ENCODE peak calls at places on chromosome 11, in four cellular contexts. J is mesenchymal stem cell, C is neuronal stem cell, X is IMR-90. M is an unnamed sample.

GRCh38 chr11:2931771-2932738 is 2.8 kb upstream of the PHLDA2 start:
- DNase-seq in J (no peak), C (no peak), X (no peak), M (no peak)

GRCh38 chr11:57779275-57779674 is 17.7 kb downstream of the CTNND1 start:
- DNase-seq in J (peak; percentile 63), C (no peak), X (peak; percentile 63), M (peak; percentile 91)

GRCh38 chr11:27726981-27727380 is 26.7 kb upstream of the BDNF start:
- DNase-seq in J (no peak), C (no peak), X (no peak), M (no peak)

GRCh38 chr11:119888119-119888518 is 159.1 kb upstream of the NECTIN1 start:
- DNase-seq in J (no peak), C (no peak), X (no peak), M (no peak)

GRCh38 chr11:23540101-23540561 is 679.9 kb upstream of the CCDC179 start:
- DNase-seq in J (peak; percentile 53), C (peak; percentile 57), X (peak; percentile 53), M (no peak)

GRCh38 chr11:84558085-84558905 is 1068.8 kb downstream of the DLG2 start:
- DNase-seq in J (peak; percentile 48), C (peak; percentile 24), X (peak; percentile 53), M (peak; percentile 25)

GRCh38 chr11:2390871-2391662 is 9.5 kb upstream of the TSSC4 start:
- DNase-seq in J (peak; percentile 52), C (no peak), X (peak; percentile 78), M (peak; percentile 13)

GRCh38 chr11:131121934-131122333 is 205.7 kb upstream of the SNX19 start:
- DNase-seq in J (no peak), C (no peak), X (no peak), M (no peak)

GRCh38 chr11:67351275-67352005 is 1.9 kb downstream of the POLD4 start:
- DNase-seq in J (peak; percentile 80), C (no peak), X (peak; percentile 80), M (peak; percentile 95)

GRCh38 chr11:117927926-117928325 is 1.3 kb downstream of the TMPRSS13 start:
- DNase-seq in J (no peak), C (no peak), X (no peak), M (no peak)

GRCh38 chr11:117930208-117930570 is 987 bp upstream of the TMPRSS13 start:
- DNase-seq in J (no peak), C (no peak), X (no peak), M (peak; percentile 37)

GRCh38 chr11:117929568-117930207 is 486 bp upstream of the TMPRSS13 start:
- DNase-seq in J (no peak), C (no peak), X (no peak), M (no peak)

GRCh38 chr11:117930668-117931330 is 1.6 kb upstream of the TMPRSS13 start:
- DNase-seq in J (no peak), C (no peak), X (no peak), M (no peak)

DNA sequence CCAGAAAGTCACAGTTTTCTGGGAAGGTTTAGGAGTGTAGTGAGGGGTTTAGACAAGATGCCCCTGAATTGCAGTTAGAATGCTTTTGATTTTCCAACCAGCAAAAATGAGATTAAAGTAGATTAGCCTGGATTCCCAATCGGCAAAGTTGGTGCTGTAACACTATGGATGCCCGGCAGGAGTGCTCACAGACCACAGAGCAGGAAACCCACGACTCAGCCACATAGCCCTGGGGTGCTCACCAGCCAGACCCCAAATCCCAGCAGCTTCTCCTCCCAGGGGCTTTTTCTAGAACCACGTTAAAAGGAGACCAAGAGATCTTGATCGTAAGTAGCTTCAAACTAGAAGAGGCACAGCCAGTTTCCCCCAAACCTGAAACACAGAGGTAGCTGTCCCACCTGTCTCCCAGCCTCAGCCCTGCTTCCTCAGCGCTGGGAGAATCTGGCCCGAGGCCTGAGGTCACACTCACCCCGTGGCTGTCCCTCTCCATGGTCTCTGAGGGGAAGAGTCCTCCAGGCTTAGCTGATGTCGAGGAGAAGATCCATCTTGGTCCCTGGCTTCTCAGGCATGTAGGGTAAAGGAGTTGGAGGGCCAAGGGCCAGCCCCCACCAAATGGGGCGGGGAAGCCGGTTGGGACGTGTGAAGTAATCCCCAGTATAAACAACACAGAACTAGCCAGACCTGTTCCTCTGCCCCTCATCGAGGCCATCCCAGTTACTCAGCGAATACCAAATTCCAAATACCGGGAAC is at the start of gene TMPRSS13:
- DNase-seq in J (no peak), C (no peak), X (no peak), M (peak; percentile 95)
- H3K23ac ChIP-seq in J (no peak within 1 kb of the TSS), C (no peak within 1 kb of the TSS), X (no peak within 1 kb of the TSS), M (no peak within 1 kb of the TSS)

DNA sequence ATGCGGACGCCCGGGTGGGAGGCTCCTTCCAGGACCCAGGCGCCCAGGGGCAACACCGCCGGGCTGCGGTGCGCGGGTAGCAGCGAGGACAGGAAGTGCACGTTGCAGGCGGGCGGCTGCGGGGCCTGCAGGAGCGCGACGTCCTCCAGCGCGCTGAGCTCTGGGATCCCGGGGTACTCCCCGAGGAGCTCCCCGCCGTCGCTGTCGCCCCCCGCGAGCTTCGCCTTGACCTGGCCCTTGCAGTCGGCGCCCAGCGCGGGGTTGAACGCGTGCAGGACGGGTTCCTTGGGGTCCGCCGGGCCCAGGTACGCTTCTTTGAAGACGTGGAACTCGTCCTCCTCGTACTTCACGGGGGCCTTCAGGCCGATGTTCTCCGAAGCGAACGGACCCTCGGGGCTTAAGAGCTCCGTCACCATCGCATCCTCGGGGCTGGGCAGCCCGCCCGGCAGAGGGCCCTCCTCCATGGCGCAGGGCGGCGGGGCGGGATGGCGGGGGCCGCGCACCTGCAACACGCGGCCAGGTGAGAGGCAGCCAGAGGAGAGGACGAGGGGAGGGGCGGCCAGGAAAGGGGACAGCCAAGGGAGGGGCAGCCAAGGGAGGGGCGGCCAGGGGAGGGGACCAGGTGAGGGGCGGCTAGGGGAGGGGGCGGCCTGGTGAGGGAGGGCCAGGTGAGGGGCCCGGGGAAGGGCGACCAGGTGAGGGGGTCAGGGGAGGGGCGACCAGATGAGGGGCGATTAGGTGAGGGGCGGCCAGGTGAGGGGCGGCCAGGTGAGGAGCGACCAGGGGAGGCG is 928 bp downstream of the TESMIN start:
- DNase-seq in J (no peak), C (peak; percentile 23), X (no peak), M (peak; percentile 42)
- H3K23ac ChIP-seq in J (no peak overlapping the region), C (peak overlapping the region; percentile 58), X (no peak overlapping the region), M (no peak overlapping the region)

GRCh38 chr11:46387919-46388618 is 3.5 kb downstream of the CHRM4 start:
- DNase-seq in J (no peak), C (no peak), X (no peak), M (no peak)

GRCh38 chr11:46391186-46391577 is 394 bp downstream of the CHRM4 start:
- DNase-seq in J (no peak), C (no peak), X (no peak), M (no peak)

GRCh38 chr11:46390331-46391171 is 1.0 kb downstream of the CHRM4 start:
- DNase-seq in J (peak; percentile 18), C (no peak), X (no peak), M (no peak)

GRCh38 chr11:46388619-46389449 is 2.7 kb downstream of the CHRM4 start:
- DNase-seq in J (no peak), C (no peak), X (no peak), M (no peak)

DNA sequence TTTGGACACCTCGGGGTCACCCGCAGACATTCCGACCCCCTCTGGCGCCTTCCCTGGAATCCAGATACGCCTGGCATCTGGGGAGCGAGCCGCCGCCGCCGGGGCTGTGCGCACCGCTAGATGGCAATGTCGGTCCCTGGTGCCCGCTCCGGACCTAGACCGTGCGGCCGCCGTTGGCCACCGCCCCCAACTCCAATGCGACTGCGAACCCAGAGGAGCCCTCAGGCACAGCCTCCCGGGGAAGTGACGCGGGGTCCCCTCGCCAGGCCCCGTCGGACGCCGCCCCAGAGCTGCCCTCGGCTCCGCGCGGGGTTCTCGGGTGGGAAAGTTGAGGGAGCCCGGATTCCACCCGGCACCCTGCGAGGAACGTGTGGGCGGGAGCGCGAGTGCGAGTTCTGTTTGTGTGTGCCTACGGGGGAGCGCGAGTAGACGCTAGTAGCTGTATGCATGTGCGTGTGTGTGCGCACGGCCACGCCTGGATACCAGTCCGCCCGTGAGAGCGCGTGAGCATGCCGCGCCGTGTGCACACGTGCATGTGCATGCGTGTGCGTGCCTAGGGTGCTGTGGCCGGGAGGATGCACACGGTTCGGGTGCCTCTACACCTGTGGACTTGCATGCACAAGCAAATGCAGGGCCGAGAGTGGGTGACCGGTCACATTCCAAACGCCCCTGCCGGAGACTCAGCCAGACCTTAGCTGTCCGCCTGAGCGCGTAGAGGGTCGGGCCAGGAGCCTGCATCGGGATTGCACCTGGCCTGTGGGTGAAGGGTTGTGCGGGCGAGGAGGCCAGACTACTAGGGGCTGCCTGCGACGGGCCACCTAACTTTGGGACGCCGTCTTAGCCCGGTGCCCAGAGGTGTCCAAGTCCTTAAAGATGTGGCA is 1.9 kb downstream of the CHRM4 start:
- DNase-seq in J (peak; percentile 75), C (peak; percentile 79), X (peak; percentile 46), M (peak; percentile 73)
- H3K23ac ChIP-seq in J (no peak overlapping the region), C (peak overlapping the region; percentile 99), X (peak overlapping the region; percentile 88), M (no peak overlapping the region)

GRCh38 chr11:94767701-94768601 is at the start of gene AMOTL1:
- DNase-seq in J (peak; percentile 93), C (peak; percentile 87), X (peak; percentile 76), M (peak; percentile 93)
- H3K23ac ChIP-seq in J (peak within 1 kb of the TSS; percentile 100), C (peak within 1 kb of the TSS; percentile 87), X (peak within 1 kb of the TSS; percentile 97), M (no peak within 1 kb of the TSS)

GRCh38 chr11:61406991-61407728 is 14.8 kb downstream of the TMEM216 start:
- DNase-seq in J (no peak), C (no peak), X (no peak), M (no peak)
- H3K23ac ChIP-seq in J (no peak overlapping the region), C (no peak overlapping the region), X (no peak overlapping the region), M (no peak overlapping the region)

DNA sequence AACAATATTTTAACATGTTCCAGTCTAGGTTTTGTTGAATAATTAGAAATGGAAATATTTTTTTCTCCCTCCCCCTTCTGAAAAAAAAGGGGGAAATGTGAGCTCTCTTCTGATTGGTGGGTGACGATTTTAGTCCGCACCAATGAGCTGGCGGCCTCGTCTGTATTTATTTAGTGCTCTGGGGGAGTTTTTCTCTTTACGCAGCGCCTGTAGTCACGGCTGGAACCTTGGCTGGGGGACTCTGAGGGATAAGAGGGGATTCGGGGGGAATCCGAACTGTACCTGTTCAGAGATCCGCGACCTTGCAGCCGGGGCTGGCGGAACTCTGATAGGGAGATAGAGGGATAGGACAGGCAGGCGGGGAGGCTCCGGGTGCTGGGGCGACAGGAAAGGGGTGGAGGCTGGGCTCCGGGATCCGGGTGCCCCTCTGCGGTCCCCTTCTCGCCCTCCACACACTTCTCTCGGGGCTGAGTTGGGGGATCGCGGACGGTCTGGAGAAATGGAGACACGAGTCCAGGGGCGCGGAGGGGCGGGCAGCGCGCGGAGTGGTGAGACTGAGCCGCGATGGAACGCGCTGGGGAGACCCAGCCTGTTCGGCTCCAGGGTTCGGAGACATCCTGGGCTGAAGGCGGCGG is 99.7 kb upstream of the HSD17B12 start:
- DNase-seq in J (no peak), C (no peak), X (peak; percentile 24), M (no peak)
- H3K23ac ChIP-seq in J (no peak overlapping the region), C (no peak overlapping the region), X (no peak overlapping the region), M (no peak overlapping the region)

DNA sequence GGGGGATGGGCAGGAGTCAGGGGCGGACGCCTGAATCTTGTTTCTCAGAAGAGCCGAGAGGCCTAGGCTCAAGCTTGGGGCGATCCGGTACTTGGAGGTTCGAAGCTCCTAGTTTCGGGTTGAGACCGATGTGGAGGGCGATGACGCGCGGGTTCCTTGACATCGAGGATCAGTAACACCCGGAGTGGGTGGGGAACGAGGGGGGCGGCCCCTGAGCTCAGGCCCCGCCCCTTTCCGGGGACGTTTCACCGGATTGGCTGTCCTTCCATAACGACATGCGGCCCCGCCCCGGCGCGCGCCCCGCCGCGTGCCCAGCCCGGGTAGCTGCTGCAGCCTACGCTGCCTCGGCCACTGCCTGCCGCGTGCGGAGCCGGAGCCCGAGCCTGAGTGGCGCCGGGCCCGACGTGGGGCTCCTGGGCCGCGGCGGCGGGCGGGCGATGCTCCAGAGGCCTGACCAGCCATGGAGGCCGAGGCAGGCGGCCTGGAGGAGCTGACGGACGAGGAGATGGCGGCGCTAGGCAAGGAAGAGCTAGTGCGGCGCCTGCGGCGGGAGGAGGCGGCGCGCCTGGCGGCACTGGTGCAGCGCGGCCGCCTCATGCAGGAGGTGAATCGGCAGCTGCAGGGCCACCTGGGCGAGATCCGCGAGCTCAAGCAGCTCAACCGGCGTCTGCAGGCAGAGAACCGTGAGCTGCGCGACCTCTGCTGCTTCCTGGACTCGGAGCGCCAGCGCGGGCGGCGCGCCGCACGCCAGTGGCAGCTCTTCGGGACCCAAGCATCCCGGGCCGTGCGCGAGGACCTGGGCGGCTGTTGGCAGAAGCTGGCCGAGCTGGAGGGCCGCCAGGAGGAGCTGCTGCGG is at the start of gene CCDC85B:
- DNase-seq in J (peak; percentile 97), C (peak; percentile 93), X (peak; percentile 95), M (peak; percentile 95)
- H3K23ac ChIP-seq in J (peak within 1 kb of the TSS; percentile 22), C (peak within 1 kb of the TSS; percentile 94), X (peak within 1 kb of the TSS; percentile 88), M (no peak within 1 kb of the TSS)

M was measured in trophoblast cell.